ENCODE peak calls at places on chromosomes 5 and 9, in eight cellular contexts. One of them, this sample, is unnamed.

GRCh38 chr9:124454296-124454695 is 4.0 kb downstream of the ADGRD2 start:
- DNase-seq in endodermal cell: no peak
- DNase-seq in tibial nerve: no peak
- DNase-seq in IMR-90: no peak
- DNase-seq in ovary: no peak
- DNase-seq in CD8-positive, alpha-beta T cell: no peak
- DNase-seq in AG10803: no peak
- DNase-seq in lower leg skin: no peak
- DNase-seq in this sample: no peak

GRCh38 chr5:5145651-5146529 is 5.8 kb downstream of the ADAMTS16 start:
- DNase-seq in endodermal cell: no peak
- DNase-seq in tibial nerve: no peak
- DNase-seq in IMR-90: peak; percentile 33
- DNase-seq in ovary: no peak
- DNase-seq in CD8-positive, alpha-beta T cell: no peak
- DNase-seq in AG10803: peak; percentile 13
- DNase-seq in lower leg skin: no peak
- DNase-seq in this sample: peak; percentile 40

GRCh38 chr9:14346826-14347407 is 33.0 kb upstream of the NFIB start:
- DNase-seq in endodermal cell: peak; percentile 74
- DNase-seq in tibial nerve: no peak
- DNase-seq in IMR-90: no peak
- DNase-seq in ovary: peak; percentile 37
- DNase-seq in CD8-positive, alpha-beta T cell: no peak
- DNase-seq in AG10803: no peak
- DNase-seq in lower leg skin: no peak
- DNase-seq in this sample: peak; percentile 23

GRCh38 chr5:175718401-175719108 is 60.7 kb downstream of the HRH2 start:
- DNase-seq in endodermal cell: peak; percentile 79
- DNase-seq in tibial nerve: peak; percentile 48
- DNase-seq in IMR-90: no peak
- DNase-seq in ovary: no peak
- DNase-seq in CD8-positive, alpha-beta T cell: peak; percentile 39
- DNase-seq in AG10803: no peak
- DNase-seq in lower leg skin: no peak
- DNase-seq in this sample: peak; percentile 27

GRCh38 chr5:21711854-21712752 is 1141.0 kb downstream of the CDH12 start:
- DNase-seq in endodermal cell: no peak
- DNase-seq in tibial nerve: no peak
- DNase-seq in IMR-90: peak; percentile 9
- DNase-seq in ovary: no peak
- DNase-seq in CD8-positive, alpha-beta T cell: no peak
- DNase-seq in AG10803: no peak
- DNase-seq in lower leg skin: no peak
- DNase-seq in this sample: no peak

GRCh38 chr5:60332244-60333018 is 367.5 kb downstream of the DEPDC1B start:
- DNase-seq in endodermal cell: no peak
- DNase-seq in tibial nerve: no peak
- DNase-seq in IMR-90: peak; percentile 37
- DNase-seq in ovary: no peak
- DNase-seq in CD8-positive, alpha-beta T cell: no peak
- DNase-seq in AG10803: peak; percentile 13
- DNase-seq in lower leg skin: no peak
- DNase-seq in this sample: peak; percentile 32

GRCh38 chr9:21961569-21961968 is 32.6 kb downstream of the CDKN2A start:
- DNase-seq in endodermal cell: no peak
- DNase-seq in tibial nerve: no peak
- DNase-seq in IMR-90: no peak
- DNase-seq in ovary: no peak
- DNase-seq in CD8-positive, alpha-beta T cell: no peak
- DNase-seq in AG10803: no peak
- DNase-seq in lower leg skin: no peak
- DNase-seq in this sample: no peak

GRCh38 chr9:137772281-137772873 is 105.2 kb upstream of the CACNA1B start:
- DNase-seq in endodermal cell: peak; percentile 86
- DNase-seq in tibial nerve: no peak
- DNase-seq in IMR-90: no peak
- DNase-seq in ovary: no peak
- DNase-seq in CD8-positive, alpha-beta T cell: no peak
- DNase-seq in AG10803: no peak
- DNase-seq in lower leg skin: no peak
- DNase-seq in this sample: no peak

GRCh38 chr9:16230731-16231130 is 639.7 kb downstream of the BNC2 start:
- DNase-seq in endodermal cell: no peak
- DNase-seq in tibial nerve: no peak
- DNase-seq in IMR-90: no peak
- DNase-seq in ovary: no peak
- DNase-seq in CD8-positive, alpha-beta T cell: no peak
- DNase-seq in AG10803: no peak
- DNase-seq in lower leg skin: no peak
- DNase-seq in this sample: no peak

GRCh38 chr9:136886610-136887597 is 588 bp downstream of the TRAF2 start:
- DNase-seq in endodermal cell: peak; percentile 84
- DNase-seq in tibial nerve: no peak
- DNase-seq in IMR-90: peak; percentile 16
- DNase-seq in ovary: no peak
- DNase-seq in CD8-positive, alpha-beta T cell: no peak
- DNase-seq in AG10803: no peak
- DNase-seq in lower leg skin: no peak
- DNase-seq in this sample: peak; percentile 28

GRCh38 chr5:80238078-80238477 is 17.8 kb downstream of the SERINC5 start:
- DNase-seq in endodermal cell: no peak
- DNase-seq in tibial nerve: no peak
- DNase-seq in IMR-90: no peak
- DNase-seq in ovary: no peak
- DNase-seq in CD8-positive, alpha-beta T cell: no peak
- DNase-seq in AG10803: no peak
- DNase-seq in lower leg skin: no peak
- DNase-seq in this sample: no peak

GRCh38 chr5:74978347-74978746 is 74.0 kb downstream of the GCNT4 start:
- DNase-seq in endodermal cell: no peak
- DNase-seq in tibial nerve: no peak
- DNase-seq in IMR-90: no peak
- DNase-seq in ovary: no peak
- DNase-seq in CD8-positive, alpha-beta T cell: no peak
- DNase-seq in AG10803: no peak
- DNase-seq in lower leg skin: no peak
- DNase-seq in this sample: no peak

GRCh38 chr9:100394819-100395218 is 32.1 kb upstream of the MSANTD3 start:
- DNase-seq in endodermal cell: no peak
- DNase-seq in tibial nerve: no peak
- DNase-seq in IMR-90: peak; percentile 12
- DNase-seq in ovary: no peak
- DNase-seq in CD8-positive, alpha-beta T cell: no peak
- DNase-seq in AG10803: peak; percentile 59
- DNase-seq in lower leg skin: no peak
- DNase-seq in this sample: peak; percentile 45

GRCh38 chr5:40134883-40135520 is 544.7 kb upstream of the PTGER4 start:
- DNase-seq in endodermal cell: no peak
- DNase-seq in tibial nerve: no peak
- DNase-seq in IMR-90: no peak
- DNase-seq in ovary: no peak
- DNase-seq in CD8-positive, alpha-beta T cell: no peak
- DNase-seq in AG10803: no peak
- DNase-seq in lower leg skin: no peak
- DNase-seq in this sample: no peak

GRCh38 chr9:68808481-68808880 is 103.4 kb downstream of the PIP5K1B start:
- DNase-seq in endodermal cell: no peak
- DNase-seq in tibial nerve: no peak
- DNase-seq in IMR-90: no peak
- DNase-seq in ovary: no peak
- DNase-seq in CD8-positive, alpha-beta T cell: no peak
- DNase-seq in AG10803: no peak
- DNase-seq in lower leg skin: no peak
- DNase-seq in this sample: no peak

GRCh38 chr9:36169708-36170107 is 520 bp downstream of the CCIN start:
- DNase-seq in endodermal cell: no peak
- DNase-seq in tibial nerve: no peak
- DNase-seq in IMR-90: no peak
- DNase-seq in ovary: no peak
- DNase-seq in CD8-positive, alpha-beta T cell: no peak
- DNase-seq in AG10803: no peak
- DNase-seq in lower leg skin: no peak
- DNase-seq in this sample: no peak

GRCh38 chr9:36165766-36166149 is 3.4 kb upstream of the CCIN start:
- DNase-seq in endodermal cell: no peak
- DNase-seq in tibial nerve: no peak
- DNase-seq in IMR-90: peak; percentile 45
- DNase-seq in ovary: no peak
- DNase-seq in CD8-positive, alpha-beta T cell: no peak
- DNase-seq in AG10803: peak; percentile 42
- DNase-seq in lower leg skin: no peak
- DNase-seq in this sample: peak; percentile 69

GRCh38 chr9:36170531-36170930 is 1.3 kb downstream of the CCIN start:
- DNase-seq in endodermal cell: no peak
- DNase-seq in tibial nerve: no peak
- DNase-seq in IMR-90: no peak
- DNase-seq in ovary: no peak
- DNase-seq in CD8-positive, alpha-beta T cell: no peak
- DNase-seq in AG10803: no peak
- DNase-seq in lower leg skin: no peak
- DNase-seq in this sample: no peak

GRCh38 chr9:36166150-36166927 is 2.8 kb upstream of the CCIN start:
- DNase-seq in endodermal cell: peak; percentile 94
- DNase-seq in tibial nerve: peak; percentile 79
- DNase-seq in IMR-90: peak; percentile 81
- DNase-seq in ovary: peak; percentile 93
- DNase-seq in CD8-positive, alpha-beta T cell: peak; percentile 75
- DNase-seq in AG10803: peak; percentile 85
- DNase-seq in lower leg skin: peak; percentile 72
- DNase-seq in this sample: peak; percentile 85

DNA sequence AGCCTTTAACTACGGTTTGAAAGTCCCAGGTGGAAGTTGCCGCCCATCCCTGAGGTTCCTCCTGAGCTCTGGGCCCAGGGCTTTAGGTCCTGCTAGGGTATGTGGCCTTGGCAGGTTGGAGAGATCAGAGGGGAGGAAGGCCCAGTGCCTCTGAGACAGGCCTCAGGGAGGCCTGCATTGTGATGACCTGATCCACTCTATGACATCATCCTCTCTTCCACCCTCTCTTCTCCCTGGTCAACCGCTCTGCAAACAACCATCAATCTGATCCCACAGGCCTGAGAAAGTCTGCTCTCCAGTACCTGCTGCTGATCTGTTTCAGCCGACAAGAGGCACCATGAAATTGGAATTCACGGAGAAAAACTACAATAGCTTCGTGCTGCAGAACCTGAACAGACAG is at the start of gene CCIN:
- DNase-seq in endodermal cell: no peak
- DNase-seq in tibial nerve: no peak
- DNase-seq in IMR-90: no peak
- DNase-seq in ovary: no peak
- DNase-seq in CD8-positive, alpha-beta T cell: no peak
- DNase-seq in AG10803: no peak
- DNase-seq in lower leg skin: no peak
- DNase-seq in this sample: no peak
- H3K4me3 ChIP-seq in endodermal cell: no peak within 1 kb of the TSS
- H3K4me3 ChIP-seq in tibial nerve: no peak within 1 kb of the TSS
- H3K4me3 ChIP-seq in IMR-90: no peak within 1 kb of the TSS
- H3K4me3 ChIP-seq in ovary: no peak within 1 kb of the TSS
- H3K4me3 ChIP-seq in CD8-positive, alpha-beta T cell: no peak within 1 kb of the TSS
- H3K4me3 ChIP-seq in AG10803: no peak within 1 kb of the TSS
- H3K4me3 ChIP-seq in lower leg skin: no peak within 1 kb of the TSS
- H3K4me3 ChIP-seq in this sample: no peak within 1 kb of the TSS

GRCh38 chr5:32942225-32942989 is 231.3 kb downstream of the NPR3 start:
- DNase-seq in endodermal cell: peak; percentile 74
- DNase-seq in tibial nerve: no peak
- DNase-seq in IMR-90: peak; percentile 13
- DNase-seq in ovary: no peak
- DNase-seq in CD8-positive, alpha-beta T cell: no peak
- DNase-seq in AG10803: no peak
- DNase-seq in lower leg skin: no peak
- DNase-seq in this sample: peak; percentile 15
- TF ChIP-seq CTCF in endodermal cell: peak; percentile 82
- TF ChIP-seq CTCF in tibial nerve: no peak
- TF ChIP-seq CTCF in IMR-90: peak; percentile 21
- TF ChIP-seq CTCF in ovary: no peak
- TF ChIP-seq CTCF in CD8-positive, alpha-beta T cell: peak; percentile 13
- TF ChIP-seq CTCF in AG10803: peak; percentile 43
- TF ChIP-seq CTCF in lower leg skin: no peak
- TF ChIP-seq CTCF in this sample: peak; percentile 55

GRCh38 chr9:3479516-3480352 is 46.1 kb downstream of the RFX3 start:
- DNase-seq in endodermal cell: no peak
- DNase-seq in tibial nerve: no peak
- DNase-seq in IMR-90: no peak
- DNase-seq in ovary: no peak
- DNase-seq in CD8-positive, alpha-beta T cell: no peak
- DNase-seq in AG10803: no peak
- DNase-seq in lower leg skin: no peak
- DNase-seq in this sample: no peak
- H3K4me3 ChIP-seq in endodermal cell: no peak overlapping the region
- H3K4me3 ChIP-seq in tibial nerve: no peak overlapping the region
- H3K4me3 ChIP-seq in IMR-90: no peak overlapping the region
- H3K4me3 ChIP-seq in ovary: no peak overlapping the region
- H3K4me3 ChIP-seq in CD8-positive, alpha-beta T cell: no peak overlapping the region
- H3K4me3 ChIP-seq in AG10803: no peak overlapping the region
- H3K4me3 ChIP-seq in lower leg skin: no peak overlapping the region
- H3K4me3 ChIP-seq in this sample: no peak overlapping the region

DNA sequence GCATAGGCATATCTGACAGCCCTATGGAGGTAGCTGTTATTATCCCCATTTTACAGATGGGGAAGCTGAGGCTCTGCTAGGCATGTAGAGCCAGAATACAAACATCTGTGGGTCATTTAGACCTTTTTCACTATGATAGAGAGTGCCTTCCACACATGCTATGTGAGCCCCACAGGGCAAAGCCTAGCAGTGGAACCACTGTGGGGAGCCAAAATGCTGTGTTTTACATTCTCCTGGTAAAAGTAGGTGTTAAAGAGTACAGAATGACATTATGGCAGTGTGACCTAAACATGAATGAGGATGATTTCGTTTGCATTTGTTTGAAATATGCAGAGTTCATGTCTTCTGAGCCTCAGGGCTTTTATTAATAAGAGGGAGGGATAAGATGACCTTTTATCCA is 265.2 kb downstream of the MAST4 start:
- DNase-seq in endodermal cell: no peak
- DNase-seq in tibial nerve: no peak
- DNase-seq in IMR-90: no peak
- DNase-seq in ovary: no peak
- DNase-seq in CD8-positive, alpha-beta T cell: no peak
- DNase-seq in AG10803: no peak
- DNase-seq in lower leg skin: no peak
- DNase-seq in this sample: no peak
- TF ChIP-seq CTCF in endodermal cell: no peak
- TF ChIP-seq CTCF in tibial nerve: no peak
- TF ChIP-seq CTCF in IMR-90: no peak
- TF ChIP-seq CTCF in ovary: no peak
- TF ChIP-seq CTCF in CD8-positive, alpha-beta T cell: no peak
- TF ChIP-seq CTCF in AG10803: no peak
- TF ChIP-seq CTCF in lower leg skin: no peak
- TF ChIP-seq CTCF in this sample: no peak

This sample was measured in cardiac fibroblast.